ENCODE peak calls at places on chromosomes 1 and 21, in five cellular contexts. N is pulmonary artery endothelial cell; L is transverse colon; B is endothelial cell; P is activated CD4-positive, alpha-beta T cell treated with anti-CD3 and anti-CD28 coated beads, Interleukin-2, amount 50 U/mL, for 48 hours. K is an unnamed sample.

GRCh38 chr1:178021955-178022354 is 52.1 kb upstream of the SEC16B start:
- DNase-seq in N (no peak), L (no peak), B (no peak), P (no peak), K (no peak)

GRCh38 chr1:245420926-245421325 is 266.1 kb downstream of the KIF26B start:
- DNase-seq in N (no peak), L (no peak), B (no peak), P (no peak), K (no peak)

GRCh38 chr1:33015216-33015615 is 21.5 kb downstream of the AK2 start:
- DNase-seq in N (no peak), L (no peak), B (no peak), P (no peak), K (no peak)

GRCh38 chr1:19785660-19786059 is 14.1 kb downstream of the TMCO4 start:
- DNase-seq in N (no peak), L (no peak), B (no peak), P (no peak), K (no peak)

GRCh38 chr21:45200596-45201296 is 86.9 kb downstream of the POFUT2 start:
- DNase-seq in N (no peak), L (no peak), B (no peak), P (no peak), K (no peak)

GRCh38 chr1:9874959-9875635 is 35.0 kb downstream of the CTNNBIP1 start:
- DNase-seq in N (no peak), L (peak; percentile 75), B (peak; percentile 78), P (peak; percentile 78), K (peak; percentile 71)

GRCh38 chr1:24362982-24363614 is 43.9 kb downstream of the GRHL3 start:
- DNase-seq in N (no peak), L (no peak), B (no peak), P (no peak), K (peak; percentile 20)

GRCh38 chr1:212610575-212610967 is 2.0 kb downstream of the ATF3 start:
- DNase-seq in N (no peak), L (no peak), B (no peak), P (no peak), K (no peak)

GRCh38 chr1:87829360-87829759 is 500.7 kb downstream of the LMO4 start:
- DNase-seq in N (no peak), L (no peak), B (no peak), P (no peak), K (no peak)

GRCh38 chr1:25642710-25643109 is 26.1 kb downstream of the MAN1C1 start:
- DNase-seq in N (peak; percentile 33), L (peak; percentile 55), B (no peak), P (peak; percentile 68), K (no peak)

GRCh38 chr1:172556461-172556860 is 23.5 kb downstream of the SUCO start:
- DNase-seq in N (no peak), L (no peak), B (no peak), P (no peak), K (no peak)

GRCh38 chr1:30809514-30810263 is 52.1 kb upstream of the LAPTM5 start:
- DNase-seq in N (peak; percentile 20), L (no peak), B (no peak), P (no peak), K (no peak)

GRCh38 chr1:30633294-30633693 is 90.1 kb downstream of the MATN1 start:
- DNase-seq in N (no peak), L (no peak), B (no peak), P (no peak), K (no peak)

GRCh38 chr1:59044535-59045121 is 252.3 kb upstream of the FGGY start:
- DNase-seq in N (no peak), L (no peak), B (no peak), P (no peak), K (no peak)

GRCh38 chr1:223419561-223419960 is 26.3 kb downstream of the CCDC185 start:
- DNase-seq in N (no peak), L (no peak), B (no peak), P (no peak), K (no peak)

GRCh38 chr21:38097789-38098188 is 159.0 kb upstream of the KCNJ15 start:
- DNase-seq in N (no peak), L (no peak), B (no peak), P (no peak), K (no peak)

GRCh38 chr1:234960722-234961467 is 167.7 kb downstream of the TOMM20 start:
- DNase-seq in N (no peak), L (peak; percentile 77), B (no peak), P (no peak), K (no peak)

GRCh38 chr1:113255038-113255727 is 135.1 kb upstream of the MAGI3 start:
- DNase-seq in N (no peak), L (peak; percentile 30), B (no peak), P (no peak), K (no peak)

GRCh38 chr1:45035631-45036301 is 23.7 kb downstream of the UROD start:
- DNase-seq in N (no peak), L (no peak), B (no peak), P (no peak), K (no peak)

GRCh38 chr1:86788300-86789206 is 84.2 kb downstream of the SH3GLB1 start:
- DNase-seq in N (no peak), L (no peak), B (no peak), P (no peak), K (peak; percentile 72)

GRCh38 chr1:153763365-153764225 is 11.6 kb upstream of the SLC27A3 start:
- DNase-seq in N (peak; percentile 66), L (no peak), B (no peak), P (no peak), K (no peak)

GRCh38 chr1:158613764-158614163 is 8.7 kb downstream of the OR10Z1 start:
- DNase-seq in N (no peak), L (no peak), B (no peak), P (no peak), K (no peak)

GRCh38 chr1:63704443-63704842 is 69.4 kb upstream of the ROR1 start:
- DNase-seq in N (no peak), L (no peak), B (no peak), P (no peak), K (no peak)